ENCODE peak calls at places on chromosomes 6 and 20, in five cellular contexts. U is mucosa of gallbladder, H is SHP77, V is GDM1, J is Calu3. X is an unnamed sample.

GRCh38 chr6:129120856-129121255 is 237.9 kb downstream of the LAMA2 start:
- DNase-seq in U (no peak), H (no peak), V (no peak), J (no peak), X (no peak)

GRCh38 chr6:138590796-138591709 is 91.8 kb upstream of the NHSL1 start:
- DNase-seq in U (peak; percentile 67), H (peak; percentile 68), V (peak; percentile 10), J (peak; percentile 63), X (no peak)

GRCh38 chr6:150880336-150880735 is 14.8 kb downstream of the MTHFD1L start:
- DNase-seq in U (no peak), H (no peak), V (no peak), J (no peak), X (no peak)

GRCh38 chr6:34027445-34027936 is 118.4 kb downstream of the GRM4 start:
- DNase-seq in U (peak; percentile 14), H (peak; percentile 68), V (peak; percentile 58), J (peak; percentile 82), X (peak; percentile 78)

GRCh38 chr20:22690616-22691179 is 106.3 kb upstream of the FOXA2 start:
- DNase-seq in U (no peak), H (no peak), V (no peak), J (no peak), X (no peak)

GRCh38 chr20:54340206-54340605 is 132.3 kb downstream of the PFDN4 start:
- DNase-seq in U (no peak), H (no peak), V (no peak), J (no peak), X (no peak)

GRCh38 chr6:125867483-125867935 is 76.7 kb downstream of the NCOA7 start:
- DNase-seq in U (no peak), H (no peak), V (no peak), J (peak; percentile 69), X (peak; percentile 87)

GRCh38 chr20:22055981-22056380 is 350.5 kb downstream of the PAX1 start:
- DNase-seq in U (no peak), H (no peak), V (no peak), J (no peak), X (no peak)

GRCh38 chr6:36820700-36821580 is 18.3 kb downstream of the CPNE5 start:
- DNase-seq in U (no peak), H (no peak), V (no peak), J (no peak), X (no peak)

GRCh38 chr6:149859368-149859767 is 4.8 kb downstream of the LRP11 start:
- DNase-seq in U (no peak), H (peak; percentile 79), V (no peak), J (no peak), X (no peak)

GRCh38 chr6:33419580-33420492 is at the start of gene SYNGAP1:
- DNase-seq in U (peak; percentile 49), H (peak; percentile 18), V (no peak), J (no peak), X (peak; percentile 88)

GRCh38 chr6:34834789-34835518 is 43.1 kb downstream of the BLTP3A start:
- DNase-seq in U (no peak), H (no peak), V (no peak), J (no peak), X (no peak)

GRCh38 chr6:127117979-127118504 is 429 bp upstream of the RSPO3 start:
- DNase-seq in U (no peak), H (no peak), V (no peak), J (no peak), X (peak; percentile 67)

GRCh38 chr20:57779401-57780003 is 69.7 kb upstream of the PMEPA1 start:
- DNase-seq in U (peak; percentile 26), H (no peak), V (no peak), J (peak; percentile 53), X (no peak)

GRCh38 chr20:6420336-6420735 is 297.5 kb upstream of the FERMT1 start:
- DNase-seq in U (no peak), H (no peak), V (no peak), J (no peak), X (no peak)

GRCh38 chr20:25470045-25470444 is 62.6 kb downstream of the GINS1 start:
- DNase-seq in U (no peak), H (no peak), V (no peak), J (no peak), X (peak; percentile 52)

GRCh38 chr6:157427969-157428368 is 47.0 kb downstream of the ZDHHC14 start:
- DNase-seq in U (no peak), H (no peak), V (no peak), J (no peak), X (no peak)

GRCh38 chr6:169452869-169453186 is 199.2 kb upstream of the THBS2 start:
- DNase-seq in U (no peak), H (no peak), V (no peak), J (no peak), X (no peak)

X was measured in kidney.